ENCODE peak calls at places on chromosomes 3 and 15, in six cellular contexts. F is H7; Z is activated gamma-delta T cell treated with anti-CD3 and anti-CD28 coated beads, Interleukin-2, amount 50 U/mL, for 16 hours; M is activated CD4-positive, CD25-positive, alpha-beta regulatory T cell treated with anti-CD3 and anti-CD28 coated beads, Interleukin-2, amount 50 U/mL, for 16 hours; B is T-helper 2 cell; I is lung microvascular endothelial cell. J is an unnamed sample.

GRCh38 chr3:10771486-10772225 is 44.4 kb upstream of the SLC6A11 start:
- DNase-seq in F (no peak), Z (no peak), M (no peak), B (no peak), I (no peak), J (no peak)

GRCh38 chr15:93265046-93265658 is 176.1 kb upstream of the RGMA start:
- DNase-seq in F (no peak), Z (no peak), M (no peak), B (no peak), I (no peak), J (peak)

GRCh38 chr15:78251136-78251535 is 13.2 kb upstream of the DNAJA4 start:
- DNase-seq in F (no peak), Z (no peak), M (no peak), B (no peak), I (no peak), J (no peak)

GRCh38 chr3:4827767-4828166 is 151.5 kb upstream of the BHLHE40 start:
- DNase-seq in F (no peak), Z (no peak), M (no peak), B (no peak), I (no peak), J (no peak)

GRCh38 chr15:73414876-73415275 is 28.1 kb upstream of the REC114 start:
- DNase-seq in F (no peak), Z (no peak), M (no peak), B (no peak), I (no peak), J (no peak)

GRCh38 chr3:152474585-152474984 is 205.9 kb downstream of the MBNL1 start:
- DNase-seq in F (peak), Z (no peak), M (no peak), B (no peak), I (peak), J (peak)

GRCh38 chr15:67855842-67856241 is 16.0 kb upstream of the RNU6-1 start:
- DNase-seq in F (no peak), Z (no peak), M (no peak), B (no peak), I (no peak), J (no peak)

GRCh38 chr3:13238687-13239466 is 165.6 kb upstream of the IQSEC1 start:
- DNase-seq in F (peak), Z (no peak), M (no peak), B (no peak), I (no peak), J (no peak)

GRCh38 chr3:58994746-58995330 is 55.0 kb downstream of the CFAP20DC start:
- DNase-seq in F (peak), Z (no peak), M (no peak), B (no peak), I (peak), J (peak)

GRCh38 chr3:82496890-82497560 is 735.6 kb upstream of the GBE1 start:
- DNase-seq in F (peak), Z (no peak), M (no peak), B (no peak), I (no peak), J (peak)

GRCh38 chr15:40847225-40847961 is 3.5 kb downstream of the SPINT1 start:
- DNase-seq in F (peak), Z (no peak), M (no peak), B (no peak), I (no peak), J (peak)

GRCh38 chr3:128317101-128317697 is 149.5 kb downstream of the DNAJB8 start:
- DNase-seq in F (no peak), Z (no peak), M (no peak), B (no peak), I (no peak), J (no peak)

GRCh38 chr3:52346623-52347530 is 30.8 kb downstream of the DNAH1 start:
- DNase-seq in F (no peak), Z (no peak), M (no peak), B (no peak), I (no peak), J (no peak)

GRCh38 chr3:167887096-167887495 is 151.6 kb downstream of the SERPINI1 start:
- DNase-seq in F (no peak), Z (no peak), M (no peak), B (no peak), I (no peak), J (no peak)

GRCh38 chr15:89556413-89557262 is 18.6 kb upstream of the TICRR start:
- DNase-seq in F (peak), Z (peak), M (peak), B (peak), I (peak), J (peak)

GRCh38 chr3:111917300-111917699 is 58.2 kb downstream of the PHLDB2 start:
- DNase-seq in F (peak), Z (no peak), M (no peak), B (no peak), I (peak), J (no peak)

GRCh38 chr3:71614869-71615268 is 31.3 kb upstream of the FOXP1 start:
- DNase-seq in F (no peak), Z (no peak), M (no peak), B (no peak), I (no peak), J (no peak)

GRCh38 chr3:111695584-111696213 is 100.6 kb upstream of the ZBED2 start:
- DNase-seq in F (no peak), Z (no peak), M (no peak), B (no peak), I (peak), J (peak)

GRCh38 chr15:74337146-74337545 is 30.3 kb downstream of the CYP11A1 start:
- DNase-seq in F (no peak), Z (no peak), M (no peak), B (no peak), I (no peak), J (no peak)

J was measured in A673.